ENCODE peak calls at places on chromosomes 6 and 20, in ten cellular contexts. V is A549, H is transverse colon, B is SK-N-SH, W is ovary, N is tibial nerve, L is sigmoid colon, I is suprapubic skin, Y is HepG2, E is GM12878. R is an unnamed sample.

GRCh38 chr6:136947037-136947436 is 24.9 kb downstream of the SLC35D3 start:
- DNase-seq in B (no peak), H (no peak), V (no peak), W (no peak), L (no peak), E (no peak), N (no peak), Y (no peak), I (no peak), R (no peak)

GRCh38 chr20:48411265-48411664 is 416.5 kb downstream of the PREX1 start:
- DNase-seq in W (no peak), B (no peak), H (no peak), N (no peak), L (no peak), E (no peak), V (no peak), Y (no peak), I (no peak), R (no peak)

GRCh38 chr6:139653136-139653535 is 278.7 kb upstream of the CITED2 start:
- DNase-seq in L (peak), W (no peak), H (no peak), Y (no peak), B (no peak), V (no peak), E (no peak), I (no peak), N (no peak), R (no peak)

GRCh38 chr6:158905277-158905676 is 86.1 kb upstream of the EZR start:
- DNase-seq in L (no peak), E (no peak), B (no peak), N (no peak), Y (no peak), H (no peak), V (no peak), I (no peak), W (no peak), R (no peak)

GRCh38 chr6:141321486-141322347 is 811.0 kb upstream of the GJE1 start:
- DNase-seq in N (no peak), B (no peak), H (no peak), L (no peak), V (no peak), Y (no peak), W (no peak), I (no peak), E (no peak), R (no peak)

GRCh38 chr6:80637312-80637711 is 530.8 kb downstream of the BCKDHB start:
- DNase-seq in Y (no peak), I (no peak), E (no peak), H (no peak), W (no peak), B (no peak), L (no peak), V (no peak), N (no peak), R (no peak)

GRCh38 chr6:38262609-38263008 is 377.1 kb downstream of the BTBD9 start:
- DNase-seq in E (no peak), I (no peak), H (no peak), W (no peak), L (no peak), N (no peak), V (no peak), B (no peak), Y (no peak), R (no peak)

GRCh38 chr6:142297996-142298753 is 3.6 kb upstream of the ADGRG6 start:
- DNase-seq in E (no peak), W (no peak), N (no peak), B (no peak), I (no peak), V (no peak), Y (peak), H (no peak), L (no peak), R (no peak)

GRCh38 chr20:17374086-17374485 is 147.2 kb downstream of the PCSK2 start:
- DNase-seq in H (no peak), Y (no peak), B (no peak), W (no peak), L (no peak), N (no peak), V (no peak), I (no peak), E (no peak), R (no peak)

GRCh38 chr6:53547166-53547814 is 2.4 kb upstream of the GCLC start:
- DNase-seq in V (no peak), H (no peak), W (peak), L (no peak), B (peak), N (no peak), Y (no peak), E (no peak), I (no peak), R (no peak)

GRCh38 chr6:120055071-120055470 is 705.5 kb upstream of the MAN1A1 start:
- DNase-seq in V (no peak), E (no peak), H (no peak), N (no peak), B (no peak), I (no peak), Y (no peak), W (no peak), L (no peak), R (no peak)

GRCh38 chr20:33104336-33104735 is 24.9 kb downstream of the BPIFB4 start:
- DNase-seq in V (no peak), W (no peak), B (no peak), Y (no peak), H (no peak), L (no peak), I (no peak), E (no peak), N (no peak), R (no peak)

GRCh38 chr20:24303393-24303792 is 166.0 kb upstream of the SYNDIG1 start:
- DNase-seq in E (no peak), I (no peak), B (no peak), N (no peak), V (no peak), H (no peak), W (no peak), Y (no peak), L (no peak), R (no peak)

GRCh38 chr6:159943101-159943632 is 25.7 kb upstream of the IGF2R start:
- DNase-seq in H (no peak), W (no peak), V (no peak), L (no peak), N (no peak), B (no peak), Y (peak), I (no peak), E (no peak), R (no peak)

GRCh38 chr6:31690231-31691077 is 9.6 kb upstream of the LY6G5C start:
- DNase-seq in B (no peak), H (peak), L (no peak), E (no peak), Y (no peak), V (no peak), W (no peak), N (no peak), I (no peak), R (peak)

GRCh38 chr20:13202553-13202952 is 18.5 kb upstream of the ISM1 start:
- DNase-seq in H (no peak), Y (peak), N (no peak), V (no peak), L (no peak), B (no peak), I (no peak), W (no peak), E (no peak), R (no peak)
- TF ChIP-seq EP300 in H (no peak), Y (no peak), N (no peak), V (no peak), L (no peak), B (no peak), I (no peak), W (no peak), E (no peak), R (no peak)

GRCh38 chr20:3712279-3712873 is at the start of gene SIGLEC1:
- DNase-seq in W (no peak), L (peak), E (no peak), N (peak), Y (no peak), V (no peak), B (no peak), I (no peak), H (peak), R (peak)
- TF ChIP-seq EP300 in W (no peak), L (no peak), E (no peak), N (peak), Y (no peak), V (no peak), B (no peak), I (no peak), H (no peak), R (no peak)

GRCh38 chr6:151239603-151240035 is at the start of gene AKAP12:
- DNase-seq in W (peak), Y (no peak), B (no peak), N (peak), I (peak), V (no peak), H (peak), L (peak), E (no peak), R (no peak)

GRCh38 chr6:151241853-151242252 is 2.1 kb downstream of the AKAP12 start:
- DNase-seq in L (no peak), H (no peak), V (no peak), E (no peak), N (no peak), I (no peak), Y (no peak), B (no peak), W (no peak), R (no peak)

GRCh38 chr6:151240036-151240685 is 394 bp downstream of the AKAP12 start:
- DNase-seq in L (peak), N (peak), I (peak), Y (no peak), H (peak), B (peak), E (no peak), W (peak), V (peak), R (peak)

GRCh38 chr6:151242420-151242841 is 2.7 kb downstream of the AKAP12 start:
- DNase-seq in N (no peak), E (no peak), B (no peak), L (peak), Y (no peak), V (no peak), I (no peak), H (no peak), W (peak), R (no peak)

GRCh38 chr6:151240861-151241642 is 1.3 kb downstream of the AKAP12 start:
- DNase-seq in E (no peak), W (peak), B (peak), L (peak), H (peak), Y (no peak), N (peak), I (peak), V (peak), R (peak)
- TF ChIP-seq EP300 in E (no peak), W (no peak), B (no peak), L (no peak), H (no peak), Y (no peak), N (peak), I (no peak), V (no peak), R (no peak)

GRCh38 chr6:148414836-148415235 is 72.2 kb downstream of the SASH1 start:
- DNase-seq in W (no peak), H (no peak), L (no peak), V (no peak), E (no peak), I (no peak), B (no peak), N (no peak), Y (no peak), R (no peak)
- TF ChIP-seq EP300 in W (no peak), H (no peak), L (no peak), V (no peak), E (no peak), I (no peak), B (peak), N (no peak), Y (no peak), R (no peak)

DNA sequence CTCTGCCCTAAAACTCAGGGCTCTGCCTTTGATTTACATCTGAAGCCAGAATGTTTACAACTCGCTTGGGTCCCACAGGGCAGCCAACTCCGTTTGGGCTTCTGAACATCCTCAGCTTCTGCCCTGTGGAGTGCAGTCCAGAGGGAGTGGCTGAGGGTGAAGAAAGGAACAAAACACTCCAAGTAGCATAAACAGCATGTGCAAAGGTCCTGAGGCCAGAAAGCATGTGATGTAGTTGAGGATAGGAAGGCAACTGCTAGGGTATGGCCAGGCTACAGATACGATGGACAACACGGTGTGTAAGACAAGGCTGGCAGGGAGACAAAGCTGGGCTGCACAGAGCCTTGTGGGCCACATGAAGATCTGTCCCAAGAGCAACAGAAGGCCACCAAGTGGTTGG is 12.5 kb downstream of the JAG1 start:
- DNase-seq in N (no peak), Y (no peak), I (no peak), L (peak), B (no peak), E (no peak), W (no peak), V (no peak), H (no peak), R (no peak)
- TF ChIP-seq EP300 in N (no peak), Y (no peak), I (no peak), L (peak), B (no peak), E (no peak), W (no peak), V (no peak), H (no peak), R (no peak)

DNA sequence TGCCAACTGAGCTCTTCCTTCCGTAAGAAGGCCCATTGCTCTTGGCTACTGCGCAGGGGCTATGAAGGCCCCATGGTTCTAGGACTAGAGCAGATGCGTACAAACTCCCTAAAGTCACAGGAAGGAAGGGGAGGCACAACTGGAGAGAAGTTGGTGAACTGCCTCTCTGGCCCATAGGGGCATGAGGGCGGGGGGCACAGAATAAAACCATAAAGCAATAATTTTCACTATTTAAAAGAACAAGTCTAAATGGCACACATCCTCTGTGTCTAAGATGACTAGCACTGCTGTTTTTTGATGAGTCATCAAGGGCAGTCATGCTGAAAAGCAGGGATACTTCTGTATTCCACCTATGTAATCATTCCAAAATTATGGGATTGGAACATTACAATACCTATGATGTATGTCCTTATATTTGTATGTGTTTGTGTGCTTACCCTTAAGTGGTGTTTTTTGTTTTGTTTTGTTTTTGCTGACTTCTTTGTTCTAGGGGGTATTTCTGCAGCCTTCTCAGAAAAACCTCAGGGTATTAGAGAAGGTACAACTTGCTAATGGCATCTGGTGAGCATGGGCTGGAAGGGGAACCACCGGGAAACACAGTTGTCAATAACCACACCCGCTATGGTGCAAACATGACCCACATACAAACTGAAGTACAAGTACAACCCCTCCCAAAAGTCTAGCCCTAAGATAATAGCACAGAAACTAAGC is 36.9 kb downstream of the B4GALT5 start:
- DNase-seq in Y (peak), W (no peak), I (no peak), H (peak), E (peak), B (no peak), L (no peak), V (peak), N (no peak), R (peak)
- TF ChIP-seq EP300 in Y (no peak), W (no peak), I (no peak), H (no peak), E (peak), B (no peak), L (no peak), V (no peak), N (no peak), R (no peak)

GRCh38 chr20:37457928-37458327 is 63.1 kb upstream of the NNAT start:
- DNase-seq in E (no peak), W (no peak), Y (no peak), I (no peak), V (no peak), B (no peak), N (no peak), H (no peak), L (no peak), R (no peak)
- TF ChIP-seq EP300 in E (no peak), W (no peak), Y (no peak), I (no peak), V (no peak), B (no peak), N (no peak), H (no peak), L (no peak), R (no peak)

GRCh38 chr6:44387346-44388134 is at the start of gene CDC5L:
- DNase-seq in V (peak), B (peak), N (peak), W (peak), E (peak), L (peak), H (peak), I (peak), Y (peak), R (peak)

GRCh38 chr6:44388876-44389275 is 1.4 kb downstream of the CDC5L start:
- DNase-seq in L (no peak), H (no peak), I (no peak), N (no peak), Y (no peak), E (no peak), B (no peak), V (no peak), W (no peak), R (no peak)

GRCh38 chr6:44388135-44388487 is 605 bp downstream of the CDC5L start:
- DNase-seq in L (no peak), B (peak), E (peak), H (peak), V (no peak), W (no peak), I (no peak), Y (no peak), N (peak), R (no peak)

GRCh38 chr6:44386929-44387345 is 569 bp upstream of the CDC5L start:
- DNase-seq in W (no peak), H (no peak), B (peak), N (no peak), Y (no peak), I (no peak), E (no peak), L (no peak), V (peak), R (no peak)

DNA sequence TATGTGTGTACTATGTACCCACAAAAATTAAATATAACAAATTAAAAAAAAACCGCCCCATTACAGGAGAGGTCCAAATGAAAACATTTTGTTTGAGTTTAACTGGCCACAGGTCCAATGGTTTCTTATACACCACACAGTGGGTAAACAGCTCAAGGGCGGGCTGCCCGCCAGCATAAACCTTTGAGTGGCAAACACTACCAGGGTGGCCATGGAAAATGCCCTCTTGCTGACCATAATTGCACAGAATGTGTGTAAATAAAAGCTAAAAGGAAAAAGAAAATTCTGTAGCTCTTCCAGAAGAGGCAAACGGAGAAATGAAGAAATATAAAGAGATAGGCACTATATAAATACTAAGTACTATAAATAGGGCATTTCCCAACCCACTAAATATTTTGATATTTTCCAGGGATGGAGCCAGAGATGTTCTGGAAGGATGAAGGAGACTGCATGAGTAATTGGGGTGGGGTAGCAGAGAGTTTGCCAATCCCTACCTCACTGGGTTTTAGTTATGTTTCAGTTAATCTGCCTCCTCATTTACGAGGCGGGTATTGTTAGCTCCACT is 1.1 kb upstream of the CDC5L start:
- DNase-seq in B (peak), E (no peak), N (no peak), I (peak), H (no peak), W (peak), V (no peak), L (peak), Y (no peak), R (peak)
- TF ChIP-seq EP300 in B (no peak), E (no peak), N (no peak), I (no peak), H (no peak), W (no peak), V (no peak), L (no peak), Y (no peak), R (no peak)